ENCODE peak calls at places on chromosomes 3 and 15, in ten cellular contexts. One of them, this sample, is unnamed. For H3K4me1, the result is how much of the 10 kb centered on the place peaks cover.

GRCh38 chr3:45227946-45228345 is 1.9 kb upstream of the TMEM158 start:
- DNase-seq in neuronal stem cell: no peak
- DNase-seq in heart left ventricle: no peak
- DNase-seq in Panc1: no peak
- DNase-seq in iPS DF 6.9: no peak
- DNase-seq in testis: no peak
- DNase-seq in neural progenitor cell: peak
- DNase-seq in stomach: no peak
- DNase-seq in SJSA1: no peak
- DNase-seq in effector memory CD4-positive, alpha-beta T cell: no peak
- DNase-seq in this sample: peak

GRCh38 chr3:98705694-98706093 is 57.4 kb upstream of the ST3GAL6 start:
- DNase-seq in neuronal stem cell: no peak
- DNase-seq in heart left ventricle: no peak
- DNase-seq in Panc1: no peak
- DNase-seq in iPS DF 6.9: no peak
- DNase-seq in testis: no peak
- DNase-seq in neural progenitor cell: no peak
- DNase-seq in stomach: no peak
- DNase-seq in SJSA1: no peak
- DNase-seq in effector memory CD4-positive, alpha-beta T cell: no peak
- DNase-seq in this sample: no peak

GRCh38 chr15:42059661-42060476 is 34.5 kb downstream of the PLA2G4D start:
- DNase-seq in neuronal stem cell: peak
- DNase-seq in heart left ventricle: no peak
- DNase-seq in Panc1: peak
- DNase-seq in iPS DF 6.9: no peak
- DNase-seq in testis: peak
- DNase-seq in neural progenitor cell: peak
- DNase-seq in stomach: peak
- DNase-seq in SJSA1: peak
- DNase-seq in effector memory CD4-positive, alpha-beta T cell: peak
- DNase-seq in this sample: peak

GRCh38 chr3:60827666-60828065 is 423.6 kb downstream of the FHIT start:
- DNase-seq in neuronal stem cell: no peak
- DNase-seq in heart left ventricle: no peak
- DNase-seq in Panc1: no peak
- DNase-seq in iPS DF 6.9: no peak
- DNase-seq in testis: no peak
- DNase-seq in neural progenitor cell: no peak
- DNase-seq in stomach: no peak
- DNase-seq in SJSA1: no peak
- DNase-seq in effector memory CD4-positive, alpha-beta T cell: no peak
- DNase-seq in this sample: no peak

GRCh38 chr3:180322829-180323228 is 279.1 kb upstream of the TTC14 start:
- DNase-seq in neuronal stem cell: no peak
- DNase-seq in heart left ventricle: no peak
- DNase-seq in Panc1: no peak
- DNase-seq in iPS DF 6.9: no peak
- DNase-seq in testis: no peak
- DNase-seq in neural progenitor cell: no peak
- DNase-seq in stomach: no peak
- DNase-seq in SJSA1: no peak
- DNase-seq in effector memory CD4-positive, alpha-beta T cell: no peak
- DNase-seq in this sample: no peak

GRCh38 chr15:84929795-84930371 is 45.4 kb downstream of the SLC28A1 start:
- DNase-seq in neuronal stem cell: no peak
- DNase-seq in heart left ventricle: no peak
- DNase-seq in Panc1: no peak
- DNase-seq in iPS DF 6.9: no peak
- DNase-seq in testis: no peak
- DNase-seq in neural progenitor cell: no peak
- DNase-seq in stomach: peak
- DNase-seq in SJSA1: peak
- DNase-seq in effector memory CD4-positive, alpha-beta T cell: no peak
- DNase-seq in this sample: peak

GRCh38 chr3:120198305-120198878 is 86.6 kb downstream of the GPR156 start:
- DNase-seq in neuronal stem cell: no peak
- DNase-seq in heart left ventricle: no peak
- DNase-seq in Panc1: no peak
- DNase-seq in iPS DF 6.9: no peak
- DNase-seq in testis: no peak
- DNase-seq in neural progenitor cell: no peak
- DNase-seq in stomach: no peak
- DNase-seq in SJSA1: peak
- DNase-seq in effector memory CD4-positive, alpha-beta T cell: no peak
- DNase-seq in this sample: no peak

GRCh38 chr3:13714251-13714916 is 165.5 kb downstream of the FBLN2 start:
- DNase-seq in neuronal stem cell: no peak
- DNase-seq in heart left ventricle: no peak
- DNase-seq in Panc1: no peak
- DNase-seq in iPS DF 6.9: no peak
- DNase-seq in testis: peak
- DNase-seq in neural progenitor cell: no peak
- DNase-seq in stomach: peak
- DNase-seq in SJSA1: no peak
- DNase-seq in effector memory CD4-positive, alpha-beta T cell: no peak
- DNase-seq in this sample: no peak

GRCh38 chr15:42157981-42158765 is 1.7 kb upstream of the PLA2G4F start:
- DNase-seq in neuronal stem cell: no peak
- DNase-seq in heart left ventricle: no peak
- DNase-seq in Panc1: no peak
- DNase-seq in iPS DF 6.9: no peak
- DNase-seq in testis: no peak
- DNase-seq in neural progenitor cell: no peak
- DNase-seq in stomach: peak
- DNase-seq in SJSA1: peak
- DNase-seq in effector memory CD4-positive, alpha-beta T cell: no peak
- DNase-seq in this sample: peak

DNA sequence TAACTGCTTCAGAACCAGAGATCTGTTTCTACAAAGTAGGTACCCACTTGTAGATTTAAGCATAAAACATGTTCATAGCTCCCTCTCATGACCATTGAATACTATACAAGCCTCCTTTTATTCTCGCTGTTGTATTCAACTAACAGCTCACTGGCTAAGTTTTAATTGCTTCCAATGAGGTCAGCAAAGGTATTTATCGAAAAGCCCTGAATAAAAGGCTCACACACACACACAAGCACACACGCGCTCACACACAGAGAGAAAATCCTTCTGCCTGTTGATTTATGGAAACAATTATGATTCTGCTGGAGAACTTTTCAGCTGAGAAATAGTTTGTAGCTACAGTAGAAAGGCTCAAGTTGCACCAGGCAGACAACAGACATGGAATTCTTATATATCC is at the start of gene FGF7:
- DNase-seq in neuronal stem cell: peak
- DNase-seq in heart left ventricle: no peak
- DNase-seq in Panc1: no peak
- DNase-seq in iPS DF 6.9: no peak
- DNase-seq in testis: no peak
- DNase-seq in neural progenitor cell: peak
- DNase-seq in stomach: no peak
- DNase-seq in SJSA1: no peak
- DNase-seq in effector memory CD4-positive, alpha-beta T cell: no peak
- DNase-seq in this sample: peak
- H3K4me3 ChIP-seq in neuronal stem cell: no peak
- H3K4me3 ChIP-seq in heart left ventricle: peak
- H3K4me3 ChIP-seq in Panc1: no peak
- H3K4me3 ChIP-seq in iPS DF 6.9: no peak
- H3K4me3 ChIP-seq in testis: peak
- H3K4me3 ChIP-seq in neural progenitor cell: no peak
- H3K4me3 ChIP-seq in stomach: peak
- H3K4me3 ChIP-seq in SJSA1: no peak
- H3K4me3 ChIP-seq in effector memory CD4-positive, alpha-beta T cell: no peak
- H3K4me3 ChIP-seq in this sample: peak

GRCh38 chr15:50837256-50837770 is 71.2 kb upstream of the AP4E1 start:
- DNase-seq in neuronal stem cell: no peak
- DNase-seq in heart left ventricle: no peak
- DNase-seq in Panc1: no peak
- DNase-seq in iPS DF 6.9: no peak
- DNase-seq in testis: no peak
- DNase-seq in neural progenitor cell: no peak
- DNase-seq in stomach: no peak
- DNase-seq in SJSA1: no peak
- DNase-seq in effector memory CD4-positive, alpha-beta T cell: no peak
- DNase-seq in this sample: no peak

DNA sequence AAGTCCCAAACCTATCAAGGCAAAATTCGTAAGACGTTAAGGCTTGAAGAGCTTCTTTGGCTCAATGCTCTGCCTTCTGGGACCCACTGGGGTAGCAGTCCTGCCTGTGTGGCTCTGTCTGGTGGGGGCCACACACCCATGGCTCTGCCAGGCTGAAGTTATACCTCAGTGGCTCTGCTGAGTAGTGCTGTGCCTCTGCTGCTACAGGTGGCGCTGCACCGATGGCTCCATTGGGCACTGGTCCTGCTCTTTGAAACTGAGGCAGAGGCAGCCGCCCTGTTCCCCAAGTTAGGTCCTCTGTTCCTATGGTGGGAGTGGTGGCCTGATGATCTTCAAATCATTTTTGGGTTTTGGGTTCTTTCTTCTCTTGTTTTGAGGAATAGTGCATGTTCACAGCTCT is 68.0 kb upstream of the AP4E1 start:
- DNase-seq in neuronal stem cell: no peak
- DNase-seq in heart left ventricle: no peak
- DNase-seq in Panc1: no peak
- DNase-seq in iPS DF 6.9: peak
- DNase-seq in testis: no peak
- DNase-seq in neural progenitor cell: no peak
- DNase-seq in stomach: no peak
- DNase-seq in SJSA1: no peak
- DNase-seq in effector memory CD4-positive, alpha-beta T cell: no peak
- DNase-seq in this sample: no peak
- H3K4me1 ChIP-seq in neuronal stem cell: under half
- H3K4me1 ChIP-seq in heart left ventricle: under half
- H3K4me1 ChIP-seq in Panc1: under half
- H3K4me1 ChIP-seq in iPS DF 6.9: under half
- H3K4me1 ChIP-seq in testis: under half
- H3K4me1 ChIP-seq in neural progenitor cell: under half
- H3K4me1 ChIP-seq in stomach: under half
- H3K4me1 ChIP-seq in SJSA1: under half
- H3K4me1 ChIP-seq in effector memory CD4-positive, alpha-beta T cell: under half
- H3K4me1 ChIP-seq in this sample: under half

GRCh38 chr3:128725547-128725931 is 444 bp upstream of the RAB7A start:
- DNase-seq in neuronal stem cell: no peak
- DNase-seq in heart left ventricle: no peak
- DNase-seq in Panc1: no peak
- DNase-seq in iPS DF 6.9: no peak
- DNase-seq in testis: no peak
- DNase-seq in neural progenitor cell: no peak
- DNase-seq in stomach: no peak
- DNase-seq in SJSA1: no peak
- DNase-seq in effector memory CD4-positive, alpha-beta T cell: no peak
- DNase-seq in this sample: no peak
- H3K4me3 ChIP-seq in neuronal stem cell: peak
- H3K4me3 ChIP-seq in heart left ventricle: peak
- H3K4me3 ChIP-seq in Panc1: peak
- H3K4me3 ChIP-seq in iPS DF 6.9: no peak
- H3K4me3 ChIP-seq in testis: peak
- H3K4me3 ChIP-seq in neural progenitor cell: peak
- H3K4me3 ChIP-seq in stomach: peak
- H3K4me3 ChIP-seq in SJSA1: peak
- H3K4me3 ChIP-seq in effector memory CD4-positive, alpha-beta T cell: no peak
- H3K4me3 ChIP-seq in this sample: no peak

DNA sequence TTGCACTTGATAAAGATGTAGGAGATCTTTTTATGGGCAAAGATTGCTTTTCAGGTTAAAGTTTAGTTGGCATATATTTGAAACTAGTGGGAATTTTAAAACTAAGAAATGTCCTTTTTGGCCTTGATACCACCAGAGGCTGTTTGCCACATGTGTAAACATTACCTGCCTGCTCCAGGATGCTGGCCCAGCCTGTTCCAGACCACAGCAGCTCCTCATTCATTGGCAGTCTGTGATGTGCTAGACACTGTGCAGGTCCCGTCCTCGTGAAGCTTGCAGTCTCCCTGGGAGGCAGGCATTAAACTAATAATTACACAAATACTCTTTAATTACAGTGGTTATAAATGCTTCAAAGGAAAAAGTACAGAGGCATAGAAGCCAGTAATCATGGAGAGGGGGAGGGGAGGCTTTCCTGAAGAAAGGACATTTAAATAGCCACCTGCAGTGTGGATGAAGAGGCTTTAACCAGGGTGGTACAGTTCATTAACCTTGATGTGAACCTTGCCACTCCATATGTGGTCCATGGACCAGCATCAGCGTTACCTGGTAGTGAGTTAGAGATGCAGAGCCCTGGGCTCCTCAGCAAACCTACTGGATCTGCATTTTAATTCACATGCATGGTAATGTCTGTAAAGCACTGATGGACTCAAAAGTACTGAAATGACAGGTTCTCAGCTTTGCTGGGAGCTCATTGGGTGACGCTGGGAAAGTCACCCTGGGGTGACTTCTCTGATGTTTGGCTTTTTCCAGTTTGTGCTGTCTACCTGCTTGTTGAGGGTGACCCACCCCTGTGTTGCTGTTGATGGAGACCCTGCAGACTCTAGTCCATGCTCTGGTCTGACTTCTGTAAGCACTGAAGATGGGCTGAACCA is 5.3 kb downstream of the ZNF710 start:
- DNase-seq in neuronal stem cell: no peak
- DNase-seq in heart left ventricle: no peak
- DNase-seq in Panc1: no peak
- DNase-seq in iPS DF 6.9: no peak
- DNase-seq in testis: no peak
- DNase-seq in neural progenitor cell: no peak
- DNase-seq in stomach: peak
- DNase-seq in SJSA1: no peak
- DNase-seq in effector memory CD4-positive, alpha-beta T cell: no peak
- DNase-seq in this sample: no peak
- H3K4me1 ChIP-seq in neuronal stem cell: under half
- H3K4me1 ChIP-seq in heart left ventricle: under half
- H3K4me1 ChIP-seq in Panc1: under half
- H3K4me1 ChIP-seq in iPS DF 6.9: under half
- H3K4me1 ChIP-seq in testis: under half
- H3K4me1 ChIP-seq in neural progenitor cell: under half
- H3K4me1 ChIP-seq in stomach: half or more
- H3K4me1 ChIP-seq in SJSA1: under half
- H3K4me1 ChIP-seq in effector memory CD4-positive, alpha-beta T cell: under half
- H3K4me1 ChIP-seq in this sample: under half